ENCODE peak calls at places on chromosomes 11 and 22, in ten cellular contexts. Y is RPMI8226; S is activated CD4-positive, alpha-beta T cell treated with anti-CD3 and anti-CD28 coated beads, Interleukin-2, amount 50 U/mL, for 1 hour; W is NCI-H460; Z is heart left ventricle; P is NCI-H510A; T is right atrium auricular region; K is amygdala; D is heart right ventricle; G is Peyer's patch. R is an unnamed sample.

GRCh38 chr11:73323464-73323863 is 15.4 kb downstream of the ARHGEF17 start:
- DNase-seq in P (no peak), T (peak), G (peak), D (peak), K (no peak), Y (no peak), Z (peak), W (no peak), S (no peak), R (peak)

GRCh38 chr11:69788956-69789355 is 13.8 kb upstream of the FGF4 start:
- DNase-seq in K (no peak), S (no peak), Z (no peak), P (no peak), T (no peak), D (no peak), G (no peak), Y (no peak), W (no peak), R (no peak)

GRCh38 chr11:118914178-118914918 is 11.4 kb downstream of the BCL9L start:
- DNase-seq in T (no peak), W (no peak), S (peak), G (peak), D (peak), Y (peak), K (peak), Z (no peak), P (no peak), R (no peak)

GRCh38 chr11:64759722-64760719 is at the start of gene PYGM:
- DNase-seq in K (no peak), D (peak), P (no peak), W (no peak), T (peak), G (peak), S (no peak), Y (no peak), Z (peak), R (peak)

GRCh38 chr11:2788751-2789140 is 89.0 kb upstream of the KCNQ1OT1 start:
- DNase-seq in G (peak), Z (peak), D (peak), P (no peak), T (peak), S (no peak), W (no peak), Y (no peak), K (no peak), R (peak)

GRCh38 chr11:99257131-99257530 is 236.4 kb downstream of the CNTN5 start:
- DNase-seq in Z (no peak), T (no peak), K (no peak), P (no peak), Y (no peak), D (no peak), W (no peak), G (no peak), S (no peak), R (no peak)

GRCh38 chr11:71532016-71532610 is 5.0 kb downstream of the KRTAP5-7 start:
- DNase-seq in K (no peak), S (no peak), P (no peak), Z (no peak), W (no peak), G (peak), Y (no peak), T (no peak), D (no peak), R (no peak)

GRCh38 chr11:67400942-67401494 is 640 bp downstream of the PPP1CA start:
- DNase-seq in P (no peak), D (no peak), G (peak), Y (no peak), K (no peak), S (no peak), W (no peak), T (no peak), Z (no peak), R (peak)

GRCh38 chr22:47423266-47423665 is 660.8 kb downstream of the TBC1D22A start:
- DNase-seq in K (no peak), Y (no peak), W (no peak), Z (no peak), T (no peak), D (no peak), P (no peak), S (no peak), G (no peak), R (no peak)

GRCh38 chr11:29985248-29985647 is 31.6 kb downstream of the KCNA4 start:
- DNase-seq in G (no peak), W (no peak), S (no peak), T (no peak), K (no peak), Z (no peak), Y (no peak), D (peak), P (no peak), R (no peak)

GRCh38 chr11:10400856-10401255 is 54.2 kb upstream of the AMPD3 start:
- DNase-seq in T (peak), Y (peak), S (no peak), D (no peak), G (no peak), W (no peak), K (no peak), P (no peak), Z (no peak), R (no peak)

GRCh38 chr11:67434395-67434881 is 3.0 kb downstream of the PTPRCAP start:
- DNase-seq in W (no peak), Y (no peak), Z (no peak), K (no peak), D (no peak), G (no peak), P (no peak), S (no peak), T (no peak), R (no peak)

GRCh38 chr11:129846508-129847335 is 31.1 kb downstream of the TMEM45B start:
- DNase-seq in Z (no peak), W (no peak), G (no peak), K (no peak), S (no peak), Y (peak), D (no peak), P (no peak), T (no peak), R (no peak)